ENCODE peak calls at places on chromosome 6, in six cellular contexts. One of them, this sample, is unnamed.

GRCh38 chr6:109958626-109959025 is 19.5 kb upstream of the GPR6 start:
- DNase-seq in thyroid gland: no peak
- DNase-seq in GM03348: no peak
- DNase-seq in GM04504: no peak
- DNase-seq in activated CD4-positive, alpha-beta T cell treated with anti-CD3 and anti-CD28 coated beads, Interleukin-2, amount 10 ng/mL, durations not matched to agents 7 days and 5 days: no peak
- DNase-seq in DMS153: no peak
- DNase-seq in this sample: no peak

GRCh38 chr6:27280064-27280539 is 32.0 kb downstream of the POM121L2 start:
- DNase-seq in thyroid gland: peak
- DNase-seq in GM03348: peak
- DNase-seq in GM04504: no peak
- DNase-seq in activated CD4-positive, alpha-beta T cell treated with anti-CD3 and anti-CD28 coated beads, Interleukin-2, amount 10 ng/mL, durations not matched to agents 7 days and 5 days: no peak
- DNase-seq in DMS153: no peak
- DNase-seq in this sample: peak

GRCh38 chr6:118509009-118509617 is 39.0 kb upstream of the PLN start:
- DNase-seq in thyroid gland: no peak
- DNase-seq in GM03348: peak
- DNase-seq in GM04504: no peak
- DNase-seq in activated CD4-positive, alpha-beta T cell treated with anti-CD3 and anti-CD28 coated beads, Interleukin-2, amount 10 ng/mL, durations not matched to agents 7 days and 5 days: no peak
- DNase-seq in DMS153: peak
- DNase-seq in this sample: peak

GRCh38 chr6:144710207-144710606 is 425.1 kb downstream of the UTRN start:
- DNase-seq in thyroid gland: no peak
- DNase-seq in GM03348: peak
- DNase-seq in GM04504: peak
- DNase-seq in activated CD4-positive, alpha-beta T cell treated with anti-CD3 and anti-CD28 coated beads, Interleukin-2, amount 10 ng/mL, durations not matched to agents 7 days and 5 days: no peak
- DNase-seq in DMS153: no peak
- DNase-seq in this sample: no peak

GRCh38 chr6:109336221-109336955 is 45.9 kb downstream of the CD164 start:
- DNase-seq in thyroid gland: peak
- DNase-seq in GM03348: peak
- DNase-seq in GM04504: no peak
- DNase-seq in activated CD4-positive, alpha-beta T cell treated with anti-CD3 and anti-CD28 coated beads, Interleukin-2, amount 10 ng/mL, durations not matched to agents 7 days and 5 days: no peak
- DNase-seq in DMS153: peak
- DNase-seq in this sample: no peak

GRCh38 chr6:150880336-150880735 is 14.8 kb downstream of the MTHFD1L start:
- DNase-seq in thyroid gland: no peak
- DNase-seq in GM03348: no peak
- DNase-seq in GM04504: no peak
- DNase-seq in activated CD4-positive, alpha-beta T cell treated with anti-CD3 and anti-CD28 coated beads, Interleukin-2, amount 10 ng/mL, durations not matched to agents 7 days and 5 days: no peak
- DNase-seq in DMS153: peak
- DNase-seq in this sample: no peak

GRCh38 chr6:166830185-166830890 is 126.0 kb downstream of the RNASET2 start:
- DNase-seq in thyroid gland: no peak
- DNase-seq in GM03348: no peak
- DNase-seq in GM04504: no peak
- DNase-seq in activated CD4-positive, alpha-beta T cell treated with anti-CD3 and anti-CD28 coated beads, Interleukin-2, amount 10 ng/mL, durations not matched to agents 7 days and 5 days: no peak
- DNase-seq in DMS153: no peak
- DNase-seq in this sample: no peak

GRCh38 chr6:41470341-41471063 is 75.7 kb upstream of the FOXP4 start:
- DNase-seq in thyroid gland: peak
- DNase-seq in GM03348: peak
- DNase-seq in GM04504: no peak
- DNase-seq in activated CD4-positive, alpha-beta T cell treated with anti-CD3 and anti-CD28 coated beads, Interleukin-2, amount 10 ng/mL, durations not matched to agents 7 days and 5 days: no peak
- DNase-seq in DMS153: peak
- DNase-seq in this sample: peak

This sample was measured in NCI-H82.